ENCODE peak calls at places on chromosomes 5 and 9, in ten cellular contexts. I is stimulated activated CD4-positive, alpha-beta T cell treated with anti-CD3 and anti-CD28 coated beads, Interleukin-12 subunit alpha, Interleukin-12 subunit beta, amount 100 ng/mL, for 4 hours; W is NCI-H1105 treated with DMSO at 0.1 percent for 48 hours; A is H54; P is foreskin fibroblast; C is progenitor cell of endocrine pancreas; Z is Jurkat, Clone E6-1; Y is substantia nigra; D is effector CD4-positive, alpha-beta T cell; N is hippocampal formation. S is an unnamed sample.

GRCh38 chr9:97889941-97890557 is 32.3 kb downstream of the TRMO start:
- DNase-seq in Y (no peak), D (peak; percentile 60), N (no peak), W (no peak), A (peak; percentile 73), C (peak; percentile 14), Z (no peak), P (peak; percentile 51), I (peak; percentile 60), S (no peak)

GRCh38 chr5:122182491-122182921 is 53.2 kb downstream of the ZNF474 start:
- DNase-seq in Y (no peak), C (no peak), W (peak; percentile 60), N (no peak), A (no peak), P (peak; percentile 89), D (no peak), Z (no peak), I (no peak), S (peak; percentile 63)

GRCh38 chr5:171580506-171581265 is 161.2 kb downstream of the FGF18 start:
- DNase-seq in P (peak; percentile 77), Z (no peak), N (no peak), D (no peak), I (no peak), W (no peak), A (peak; percentile 23), C (no peak), Y (no peak), S (no peak)

GRCh38 chr5:93433422-93433821 is 147.6 kb downstream of the NR2F1-AS1 start:
- DNase-seq in A (no peak), N (no peak), I (no peak), D (no peak), W (no peak), Z (no peak), P (peak; percentile 92), C (no peak), Y (no peak), S (no peak)

GRCh38 chr5:15013654-15014463 is 142.3 kb upstream of the ANKH start:
- DNase-seq in P (peak; percentile 81), C (no peak), A (no peak), I (no peak), Z (peak; percentile 39), W (peak; percentile 70), N (peak; percentile 78), D (no peak), Y (no peak), S (no peak)

GRCh38 chr9:137878146-137878941 is 762 bp downstream of the CACNA1B start:
- DNase-seq in I (peak; percentile 22), Z (no peak), N (no peak), P (peak; percentile 44), A (no peak), Y (no peak), D (no peak), C (peak; percentile 90), W (no peak), S (peak; percentile 61)

GRCh38 chr5:57889558-57889957 is 406.9 kb upstream of the ACTBL2 start:
- DNase-seq in P (peak; percentile 51), W (no peak), D (no peak), C (no peak), A (peak; percentile 49), N (no peak), Z (no peak), I (no peak), Y (no peak), S (no peak)

GRCh38 chr5:145484195-145484594 is 350.9 kb downstream of the PRELID2 start:
- DNase-seq in A (peak; percentile 22), Z (no peak), Y (no peak), C (no peak), N (no peak), D (no peak), I (no peak), P (peak; percentile 80), W (no peak), S (no peak)

GRCh38 chr5:110027527-110028322 is 338.0 kb downstream of the MAN2A1 start:
- DNase-seq in N (no peak), W (no peak), Z (no peak), C (no peak), P (no peak), A (no peak), I (no peak), D (no peak), Y (no peak), S (no peak)

GRCh38 chr9:87517732-87518131 is 20.1 kb downstream of the DAPK1 start:
- DNase-seq in Y (no peak), N (no peak), A (no peak), I (no peak), D (no peak), W (no peak), P (no peak), Z (no peak), C (no peak), S (no peak)

GRCh38 chr9:122246666-122247065 is 17.9 kb upstream of the LHX6 start:
- DNase-seq in C (no peak), I (no peak), N (no peak), P (no peak), Y (no peak), D (no peak), A (no peak), W (no peak), Z (no peak), S (no peak)

GRCh38 chr5:153513171-153513570 is 22.7 kb downstream of the GRIA1 start:
- DNase-seq in P (peak; percentile 81), W (no peak), Z (no peak), A (no peak), C (no peak), D (no peak), Y (no peak), I (no peak), N (no peak), S (no peak)

GRCh38 chr9:126956929-126957686 is 42.5 kb downstream of the RALGPS1 start:
- DNase-seq in W (no peak), P (peak; percentile 21), A (peak; percentile 74), N (no peak), Z (no peak), C (no peak), Y (no peak), D (no peak), I (no peak), S (no peak)

GRCh38 chr9:90846770-90847419 is 45.3 kb downstream of the SYK start:
- DNase-seq in W (no peak), C (no peak), I (no peak), P (no peak), D (no peak), Z (no peak), Y (no peak), N (no peak), A (no peak), S (no peak)

GRCh38 chr5:160064441-160064840 is 54.8 kb downstream of the PWWP2A start:
- DNase-seq in D (no peak), P (no peak), C (no peak), W (no peak), Y (no peak), I (no peak), N (no peak), Z (no peak), A (no peak), S (no peak)

GRCh38 chr9:99118782-99119466 is 14.0 kb downstream of the TGFBR1 start:
- DNase-seq in Y (no peak), N (no peak), W (no peak), C (no peak), P (no peak), I (peak; percentile 11), D (peak; percentile 16), Z (peak; percentile 85), A (no peak), S (no peak)

GRCh38 chr5:143434261-143435206 is 31.0 kb upstream of the NR3C1 start:
- DNase-seq in Z (peak; percentile 60), C (no peak), Y (no peak), P (no peak), W (peak; percentile 37), D (peak; percentile 58), I (peak; percentile 31), N (no peak), A (no peak), S (no peak)

GRCh38 chr5:158212915-158213314 is 354.0 kb upstream of the CLINT1 start:
- DNase-seq in D (no peak), A (peak; percentile 10), Y (no peak), I (no peak), N (no peak), Z (no peak), C (no peak), W (no peak), P (peak; percentile 32), S (no peak)

GRCh38 chr5:154793599-154794524 is 38.7 kb downstream of the LARP1 start:
- DNase-seq in P (peak; percentile 41), Z (no peak), D (no peak), C (no peak), W (no peak), A (no peak), Y (no peak), N (no peak), I (no peak), S (no peak)

GRCh38 chr5:173530547-173530946 is 85.9 kb downstream of the BOD1 start:
- DNase-seq in P (no peak), A (no peak), I (no peak), Y (no peak), W (no peak), D (no peak), N (no peak), C (no peak), Z (no peak), S (no peak)

S was measured in right cardiac atrium.